ENCODE peak calls at places on chromosomes 5 and 9, in ten cellular contexts. F, S, N, E, K, Q, G, C, H and M are unnamed samples.

GRCh38 chr5:53431665-53432064 is 48.8 kb upstream of the FST start:
- DNase-seq in H (no peak), K (no peak), F (no peak), C (no peak), S (no peak), N (no peak), G (no peak), E (no peak), Q (no peak), M (no peak)

GRCh38 chr5:148379340-148379739 is 4.4 kb upstream of the FBXO38 start:
- DNase-seq in Q (no peak), C (no peak), F (no peak), H (no peak), N (no peak), S (no peak), K (no peak), G (no peak), E (no peak), M (no peak)

GRCh38 chr9:21817176-21817575 is 14.7 kb downstream of the MTAP start:
- DNase-seq in F (no peak), S (no peak), G (no peak), N (no peak), C (no peak), Q (no peak), E (no peak), H (no peak), K (no peak), M (no peak)

GRCh38 chr9:132125944-132126720 is 35.7 kb upstream of the NTNG2 start:
- DNase-seq in F (no peak), G (no peak), N (no peak), S (no peak), K (no peak), C (no peak), E (no peak), H (no peak), Q (no peak), M (no peak)

GRCh38 chr5:146428658-146429057 is 18.5 kb upstream of the TCERG1 start:
- DNase-seq in C (no peak), N (no peak), H (peak), Q (no peak), K (peak), G (no peak), E (no peak), S (peak), F (no peak), M (no peak)

GRCh38 chr9:70049236-70049635 is 5.6 kb downstream of the MAMDC2 start:
- DNase-seq in N (no peak), H (peak), K (peak), G (peak), E (peak), C (no peak), Q (no peak), S (peak), F (no peak), M (no peak)

GRCh38 chr9:85163415-85163814 is 493.9 kb downstream of the NTRK2 start:
- DNase-seq in F (no peak), Q (no peak), H (no peak), S (no peak), K (no peak), C (no peak), G (no peak), N (no peak), E (no peak), M (no peak)

GRCh38 chr5:86689103-86689729 is 71.5 kb downstream of the COX7C start:
- DNase-seq in G (no peak), E (no peak), K (no peak), S (no peak), C (no peak), N (no peak), H (no peak), Q (no peak), F (no peak), M (no peak)

GRCh38 chr9:99426443-99426842 is 204.4 kb downstream of the SEC61B start:
- DNase-seq in N (no peak), K (no peak), H (no peak), C (no peak), G (no peak), S (no peak), F (no peak), E (no peak), Q (no peak), M (no peak)
- TF ChIP-seq CTCF in N (no peak), K (no peak), H (no peak), C (no peak), G (no peak), S (no peak), F (no peak), E (no peak), Q (no peak), M (no peak)

DNA sequence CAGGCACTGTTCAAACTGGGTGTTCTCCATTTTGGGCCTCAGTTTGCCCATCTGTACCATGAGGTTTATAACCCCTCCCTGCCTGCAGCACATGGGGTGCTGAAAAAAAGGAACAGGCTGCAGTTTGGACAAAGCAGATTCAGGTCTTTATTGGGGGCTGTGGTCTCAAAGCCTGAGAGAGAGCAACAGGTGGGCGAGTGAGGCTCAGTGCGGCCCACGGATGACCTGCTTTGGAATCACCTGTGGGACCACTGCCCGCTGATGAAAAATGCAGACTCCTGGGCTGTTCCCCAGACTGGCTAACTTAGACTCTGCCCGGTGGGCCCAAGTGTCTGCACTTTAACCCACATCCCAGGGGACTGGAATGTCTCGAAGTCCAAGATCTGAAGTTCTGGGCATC is 11.8 kb upstream of the DAB2IP start:
- DNase-seq in C (no peak), E (no peak), N (no peak), H (no peak), S (no peak), F (no peak), Q (no peak), G (no peak), K (no peak), M (no peak)
- TF ChIP-seq CTCF in C (no peak), E (no peak), N (no peak), H (no peak), S (no peak), F (no peak), Q (no peak), G (no peak), K (no peak), M (no peak)

GRCh38 chr9:88177343-88177742 is 39.1 kb upstream of the SPATA31C2 start:
- DNase-seq in K (no peak), N (no peak), F (no peak), Q (no peak), H (no peak), C (no peak), E (no peak), G (no peak), S (no peak), M (no peak)

GRCh38 chr9:88168564-88168963 is 30.3 kb upstream of the SPATA31C2 start:
- DNase-seq in C (no peak), N (no peak), H (no peak), G (no peak), F (no peak), S (no peak), K (no peak), Q (no peak), E (no peak), M (no peak)

GRCh38 chr9:88174324-88174723 is 36.0 kb upstream of the SPATA31C2 start:
- DNase-seq in C (no peak), K (peak), N (no peak), S (no peak), E (peak), H (no peak), G (no peak), Q (no peak), F (no peak), M (no peak)

GRCh38 chr9:88169700-88170099 is 31.4 kb upstream of the SPATA31C2 start:
- DNase-seq in H (no peak), S (no peak), Q (no peak), K (no peak), G (no peak), F (no peak), E (no peak), C (no peak), N (no peak), M (no peak)

GRCh38 chr9:88173378-88173999 is 35.2 kb upstream of the SPATA31C2 start:
- DNase-seq in F (peak), K (peak), S (peak), E (peak), G (peak), C (peak), H (peak), Q (peak), N (peak), M (no peak)
- TF ChIP-seq CTCF in F (peak), K (peak), S (peak), E (peak), G (peak), C (peak), H (no peak), Q (peak), N (peak), M (no peak)

GRCh38 chr9:116163293-116164055 is 9.9 kb downstream of the PAPPA start:
- DNase-seq in C (no peak), Q (no peak), F (no peak), S (no peak), N (no peak), G (no peak), K (peak), E (no peak), H (peak), M (no peak)
- TF ChIP-seq CTCF in C (peak), Q (peak), F (no peak), S (peak), N (peak), G (peak), K (peak), E (peak), H (no peak), M (peak)